ENCODE peak calls at places on chromosomes 5 and 9, in ten cellular contexts. L, D, P, I, T, B, E, V, H and S are unnamed samples.

GRCh38 chr5:116507051-116507537 is 67.5 kb downstream of the SEMA6A start:
- DNase-seq in L (no peak), D (no peak), P (no peak), I (no peak), T (no peak), B (no peak), E (no peak), V (no peak), H (no peak), S (peak)

GRCh38 chr5:156181656-156182055 is 145.3 kb upstream of the SGCD start:
- DNase-seq in L (no peak), D (no peak), P (no peak), I (no peak), T (no peak), B (no peak), E (no peak), V (no peak), H (no peak), S (no peak)

GRCh38 chr9:69173891-69174644 is at the start of gene TJP2:
- DNase-seq in L (peak), D (no peak), P (no peak), I (peak), T (no peak), B (peak), E (peak), V (peak), H (peak), S (peak)

GRCh38 chr5:79032031-79032711 is 37.3 kb downstream of the DMGDH start:
- DNase-seq in L (no peak), D (no peak), P (no peak), I (no peak), T (peak), B (no peak), E (no peak), V (no peak), H (no peak), S (peak)

GRCh38 chr9:16028516-16028915 is 475.7 kb downstream of the CCDC171 start:
- DNase-seq in L (no peak), D (no peak), P (no peak), I (no peak), T (no peak), B (no peak), E (peak), V (no peak), H (no peak), S (peak)

GRCh38 chr5:57317341-57317740 is 143.5 kb downstream of the GPBP1 start:
- DNase-seq in L (no peak), D (no peak), P (no peak), I (no peak), T (no peak), B (no peak), E (no peak), V (no peak), H (no peak), S (peak)

GRCh38 chr5:60386398-60386797 is 313.6 kb downstream of the DEPDC1B start:
- DNase-seq in L (no peak), D (no peak), P (no peak), I (no peak), T (no peak), B (no peak), E (no peak), V (no peak), H (no peak), S (no peak)

GRCh38 chr9:97831843-97832636 is 21.0 kb upstream of the FOXE1 start:
- DNase-seq in L (no peak), D (no peak), P (no peak), I (no peak), T (no peak), B (no peak), E (no peak), V (no peak), H (no peak), S (no peak)

GRCh38 chr5:36150676-36151433 is 832 bp downstream of the LMBRD2 start:
- DNase-seq in L (no peak), D (peak), P (peak), I (peak), T (peak), B (peak), E (peak), V (peak), H (peak), S (peak)

GRCh38 chr5:175027390-175027789 is 303.0 kb downstream of the MSX2 start:
- DNase-seq in L (no peak), D (no peak), P (no peak), I (no peak), T (no peak), B (no peak), E (no peak), V (no peak), H (no peak), S (no peak)

GRCh38 chr5:16879650-16880049 is 56.4 kb downstream of the MYO10 start:
- DNase-seq in L (no peak), D (no peak), P (no peak), I (no peak), T (no peak), B (no peak), E (no peak), V (no peak), H (no peak), S (no peak)

GRCh38 chr9:96067004-96067403 is 191.5 kb downstream of the ERCC6L2 start:
- DNase-seq in L (no peak), D (no peak), P (no peak), I (no peak), T (no peak), B (no peak), E (no peak), V (no peak), H (no peak), S (peak)

GRCh38 chr5:175753536-175753890 is 95.6 kb downstream of the HRH2 start:
- DNase-seq in L (no peak), D (no peak), P (no peak), I (no peak), T (no peak), B (no peak), E (no peak), V (no peak), H (no peak), S (no peak)

GRCh38 chr5:150559088-150559487 is 51.2 kb downstream of the NDST1 start:
- DNase-seq in L (no peak), D (no peak), P (no peak), I (no peak), T (no peak), B (no peak), E (no peak), V (no peak), H (no peak), S (no peak)